ENCODE peak calls at places on chromosomes 1 and 21, in five cellular contexts. Z is NCI-H1092; P is suprapubic skin; M is stimulated activated naive CD4-positive, alpha-beta T cell treated with Interleukin-2 at 50 U/mL for 16 hours; N is pons. U is an unnamed sample.

GRCh38 chr1:198681831-198682756 is 43.3 kb downstream of the PTPRC start:
- DNase-seq in Z (no peak), P (peak), M (peak), N (peak), U (no peak)

GRCh38 chr1:1092149-1092855 is 18.2 kb upstream of the RNF223 start:
- DNase-seq in Z (no peak), P (no peak), M (no peak), N (no peak), U (no peak)

GRCh38 chr21:46079357-46080170 is 18.3 kb upstream of the COL6A2 start:
- DNase-seq in Z (no peak), P (peak), M (no peak), N (no peak), U (peak)

GRCh38 chr1:23590058-23590783 is 30.9 kb upstream of the ID3 start:
- DNase-seq in Z (no peak), P (no peak), M (peak), N (no peak), U (no peak)

GRCh38 chr21:26555554-26555953 is 17.5 kb downstream of the CYYR1 start:
- DNase-seq in Z (no peak), P (no peak), M (no peak), N (no peak), U (no peak)

GRCh38 chr1:167246971-167247370 is 26.3 kb downstream of the POU2F1 start:
- DNase-seq in Z (no peak), P (no peak), M (no peak), N (no peak), U (no peak)

GRCh38 chr21:23949493-23949892 is 1657.8 kb downstream of the MRPL39 start:
- DNase-seq in Z (no peak), P (no peak), M (no peak), N (no peak), U (no peak)

GRCh38 chr1:110255388-110255787 is 45.3 kb downstream of the KCNC4 start:
- DNase-seq in Z (peak), P (no peak), M (no peak), N (peak), U (no peak)

GRCh38 chr1:166844791-166845190 is 5.5 kb downstream of the POGK start:
- DNase-seq in Z (no peak), P (no peak), M (no peak), N (no peak), U (no peak)

GRCh38 chr1:212413902-212414327 is 771 bp downstream of the PACC1 start:
- DNase-seq in Z (no peak), P (no peak), M (no peak), N (no peak), U (no peak)

GRCh38 chr1:221994274-221994698 is 252.4 kb upstream of the DUSP10 start:
- DNase-seq in Z (no peak), P (no peak), M (no peak), N (no peak), U (no peak)

GRCh38 chr21:38806153-38806941 is 618 bp downstream of the ETS2 start:
- DNase-seq in Z (no peak), P (peak), M (no peak), N (no peak), U (no peak)

GRCh38 chr21:46661211-46661625 is 25.7 kb downstream of the PRMT2 start:
- DNase-seq in Z (peak), P (no peak), M (peak), N (peak), U (no peak)

GRCh38 chr1:245177071-245177900 is 22.5 kb downstream of the KIF26B start:
- DNase-seq in Z (no peak), P (no peak), M (no peak), N (no peak), U (no peak)

GRCh38 chr1:192183788-192184187 is 25.5 kb downstream of the RGS18 start:
- DNase-seq in Z (no peak), P (no peak), M (no peak), N (no peak), U (no peak)

GRCh38 chr1:197144570-197145325 is 1.7 kb downstream of the ASPM start:
- DNase-seq in Z (no peak), P (no peak), M (no peak), N (no peak), U (no peak)

GRCh38 chr1:89523597-89524368 is 846 bp upstream of the LRRC8B start:
- DNase-seq in Z (peak), P (no peak), M (peak), N (peak), U (no peak)

GRCh38 chr1:41722184-41722583 is 196.5 kb downstream of the HIVEP3 start:
- DNase-seq in Z (no peak), P (no peak), M (no peak), N (no peak), U (no peak)

GRCh38 chr1:248918126-248918525 is 12.1 kb downstream of the PGBD2 start:
- DNase-seq in Z (peak), P (no peak), M (no peak), N (no peak), U (no peak)

GRCh38 chr21:36052860-36053766 is 7.2 kb downstream of the SETD4 start:
- DNase-seq in Z (no peak), P (no peak), M (no peak), N (no peak), U (no peak)

GRCh38 chr21:42997053-42997452 is 22.7 kb downstream of the PKNOX1 start:
- DNase-seq in Z (no peak), P (no peak), M (no peak), N (no peak), U (no peak)

GRCh38 chr21:37797403-37797802 is 118.9 kb downstream of the KCNJ6 start:
- DNase-seq in Z (no peak), P (no peak), M (no peak), N (no peak), U (no peak)

GRCh38 chr1:145751491-145752021 is 32.3 kb downstream of the CD160 start:
- DNase-seq in Z (no peak), P (no peak), M (no peak), N (peak), U (no peak)

GRCh38 chr1:24294757-24295371 is 24.3 kb upstream of the GRHL3 start:
- DNase-seq in Z (no peak), P (peak), M (no peak), N (no peak), U (no peak)

GRCh38 chr1:118920124-118920675 is 67.9 kb downstream of the TBX15 start:
- DNase-seq in Z (no peak), P (no peak), M (no peak), N (no peak), U (no peak)

GRCh38 chr1:33367488-33368405 is 46.8 kb upstream of the A3GALT2 start:
- DNase-seq in Z (peak), P (peak), M (peak), N (peak), U (peak)

GRCh38 chr1:151510020-151510405 is 1.2 kb upstream of the CGN start:
- DNase-seq in Z (no peak), P (no peak), M (no peak), N (no peak), U (peak)

GRCh38 chr1:153745417-153745816 is 17.6 kb downstream of the INTS3 start:
- DNase-seq in Z (no peak), P (no peak), M (no peak), N (no peak), U (no peak)

GRCh38 chr1:178544531-178544930 is 31.6 kb downstream of the TEX35 start:
- DNase-seq in Z (no peak), P (no peak), M (no peak), N (no peak), U (no peak)

GRCh38 chr1:84961316-84961715 is 35.6 kb downstream of the MCOLN2 start:
- DNase-seq in Z (no peak), P (no peak), M (no peak), N (no peak), U (no peak)

GRCh38 chr1:238272145-238272544 is 381.4 kb upstream of the ZP4 start:
- DNase-seq in Z (no peak), P (no peak), M (no peak), N (no peak), U (no peak)

GRCh38 chr1:25217598-25218232 is 14.6 kb downstream of the SYF2 start:
- DNase-seq in Z (no peak), P (no peak), M (no peak), N (no peak), U (peak)

GRCh38 chr21:27715131-27715530 is 748.2 kb upstream of the ADAMTS5 start:
- DNase-seq in Z (no peak), P (no peak), M (no peak), N (peak), U (no peak)

GRCh38 chr1:1165485-1165884 is 8.2 kb upstream of the TTLL10 start:
- DNase-seq in Z (no peak), P (no peak), M (no peak), N (no peak), U (no peak)

GRCh38 chr1:179251675-179252074 is 22.2 kb upstream of the ABL2 start:
- DNase-seq in Z (peak), P (no peak), M (no peak), N (peak), U (no peak)

GRCh38 chr1:41238311-41239094 is 3.6 kb downstream of the SCMH1 start:
- DNase-seq in Z (no peak), P (no peak), M (no peak), N (no peak), U (no peak)